ENCODE peak calls at places on chromosome 7, in seven cellular contexts. X is COR-L47, T is MV-4-11, F is A549, K is sigmoid colon, M is skeletal muscle cell, Y is kidney. O is an unnamed sample.

GRCh38 chr7:23183279-23184012 is 1.6 kb downstream of the NUP42 start:
- DNase-seq in X (no peak), T (peak), F (no peak), K (no peak), M (no peak), Y (no peak), O (no peak)

GRCh38 chr7:20219446-20220292 is 2.5 kb upstream of the MACC1 start:
- DNase-seq in X (peak), T (peak), F (no peak), K (peak), M (peak), Y (peak), O (peak)

GRCh38 chr7:43700059-43700501 is 29.2 kb downstream of the COA1 start:
- DNase-seq in X (peak), T (peak), F (peak), K (no peak), M (peak), Y (no peak), O (no peak)

GRCh38 chr7:107564553-107565298 is 955 bp downstream of the DUS4L start:
- DNase-seq in X (no peak), T (no peak), F (no peak), K (no peak), M (peak), Y (no peak), O (no peak)

GRCh38 chr7:129779602-129780256 is 168.2 kb downstream of the NRF1 start:
- DNase-seq in X (no peak), T (no peak), F (peak), K (no peak), M (no peak), Y (peak), O (peak)

GRCh38 chr7:105011771-105012502 is 2.1 kb upstream of the KMT2E start:
- DNase-seq in X (no peak), T (no peak), F (no peak), K (peak), M (no peak), Y (no peak), O (no peak)

GRCh38 chr7:47418910-47419309 is 163.0 kb downstream of the TNS3 start:
- DNase-seq in X (no peak), T (no peak), F (no peak), K (peak), M (peak), Y (no peak), O (peak)

GRCh38 chr7:81244213-81244612 is 325.4 kb upstream of the SEMA3C start:
- DNase-seq in X (no peak), T (no peak), F (no peak), K (no peak), M (peak), Y (no peak), O (no peak)

GRCh38 chr7:111108526-111108925 is 17.6 kb downstream of the LRRN3 start:
- DNase-seq in X (peak), T (no peak), F (no peak), K (no peak), M (peak), Y (no peak), O (no peak)

GRCh38 chr7:3995187-3995586 is 686.9 kb upstream of the FOXK1 start:
- DNase-seq in X (no peak), T (no peak), F (peak), K (no peak), M (no peak), Y (no peak), O (no peak)

GRCh38 chr7:42096681-42097637 is 140.1 kb downstream of the GLI3 start:
- DNase-seq in X (no peak), T (no peak), F (no peak), K (peak), M (no peak), Y (no peak), O (no peak)

GRCh38 chr7:98112077-98112476 is 5.4 kb downstream of the LMTK2 start:
- DNase-seq in X (no peak), T (no peak), F (no peak), K (no peak), M (no peak), Y (no peak), O (no peak)

GRCh38 chr7:65438593-65438992 is 64.9 kb downstream of the ZNF92 start:
- DNase-seq in X (no peak), T (no peak), F (no peak), K (no peak), M (peak), Y (no peak), O (no peak)

GRCh38 chr7:50832744-50833143 is 50.0 kb upstream of the GRB10 start:
- DNase-seq in X (no peak), T (peak), F (peak), K (no peak), M (no peak), Y (no peak), O (no peak)

GRCh38 chr7:134618756-134619530 is 27.7 kb upstream of the BPGM start:
- DNase-seq in X (no peak), T (peak), F (no peak), K (no peak), M (peak), Y (no peak), O (no peak)

GRCh38 chr7:47937065-47937687 is 11.1 kb downstream of the PKD1L1 start:
- DNase-seq in X (no peak), T (peak), F (no peak), K (no peak), M (no peak), Y (no peak), O (no peak)

GRCh38 chr7:102460467-102460866 is 4.2 kb downstream of the ALKBH4 start:
- DNase-seq in X (no peak), T (no peak), F (no peak), K (no peak), M (no peak), Y (no peak), O (no peak)

GRCh38 chr7:12398186-12398585 is 5.5 kb downstream of the VWDE start:
- DNase-seq in X (no peak), T (peak), F (no peak), K (no peak), M (no peak), Y (no peak), O (no peak)

GRCh38 chr7:5429857-5430611 is 6.4 kb upstream of the TNRC18 start:
- DNase-seq in X (no peak), T (no peak), F (no peak), K (peak), M (no peak), Y (peak), O (peak)

GRCh38 chr7:100469227-100470044 is 5.4 kb upstream of the SPACDR start:
- DNase-seq in X (peak), T (peak), F (peak), K (peak), M (no peak), Y (peak), O (peak)

GRCh38 chr7:139370301-139370942 is 10.7 kb downstream of the LUC7L2 start:
- DNase-seq in X (no peak), T (no peak), F (no peak), K (no peak), M (no peak), Y (no peak), O (no peak)

GRCh38 chr7:3673524-3673923 is 372.5 kb downstream of the SDK1 start:
- DNase-seq in X (no peak), T (no peak), F (no peak), K (no peak), M (no peak), Y (no peak), O (peak)

GRCh38 chr7:156004265-156005201 is 192.3 kb upstream of the SHH start:
- DNase-seq in X (no peak), T (no peak), F (no peak), K (no peak), M (no peak), Y (peak), O (no peak)

GRCh38 chr7:95608344-95609173 is 12.2 kb upstream of the PDK4 start:
- DNase-seq in X (no peak), T (peak), F (peak), K (peak), M (peak), Y (peak), O (peak)